ENCODE peak calls at places on chromosomes 4 and X, in five cellular contexts. I is bronchial epithelial cell, T is AG10803, Z is mammary epithelial cell, W is stomach. D is an unnamed sample.

GRCh38 chr4:183444953-183445543 is 612 bp downstream of the CDKN2AIP start:
- DNase-seq in I (peak), T (peak), Z (no peak), W (peak), D (peak)

GRCh38 chr4:187417761-187418160 is 577.8 kb upstream of the ZFP42 start:
- DNase-seq in I (peak), T (no peak), Z (peak), W (no peak), D (no peak)

GRCh38 chr4:26223160-26223559 is 97.7 kb upstream of the RBPJ start:
- DNase-seq in I (peak), T (peak), Z (peak), W (no peak), D (peak)

GRCh38 chr4:101356928-101357327 is 9.6 kb upstream of the PPP3CA start:
- DNase-seq in I (peak), T (peak), Z (peak), W (peak), D (peak)

GRCh38 chr4:109296545-109296944 is 5.9 kb downstream of the COL25A1 start:
- DNase-seq in I (peak), T (no peak), Z (peak), W (no peak), D (no peak)

GRCh38 chr4:113673450-113673849 is 88.1 kb downstream of the CAMK2D start:
- DNase-seq in I (peak), T (no peak), Z (peak), W (no peak), D (peak)

GRCh38 chr4:77151246-77151645 is 5.8 kb upstream of the CCNG2 start:
- DNase-seq in I (peak), T (no peak), Z (peak), W (no peak), D (peak)

GRCh38 chr4:6372649-6373525 is 99.5 kb downstream of the PPP2R2C start:
- DNase-seq in I (peak), T (peak), Z (peak), W (no peak), D (peak)

GRCh38 chr4:140296335-140296753 is 77.1 kb upstream of the SCOC start:
- DNase-seq in I (peak), T (peak), Z (peak), W (peak), D (peak)

GRCh38 chrX:20362268-20363002 is 95.7 kb upstream of the RPS6KA3 start:
- DNase-seq in I (peak), T (peak), Z (no peak), W (no peak), D (peak)

GRCh38 chr4:78432896-78433295 is 118.7 kb upstream of the ANXA3 start:
- DNase-seq in I (peak), T (peak), Z (peak), W (no peak), D (peak)

GRCh38 chrX:107978080-107978479 is 4.1 kb downstream of the TEX13B start:
- DNase-seq in I (no peak), T (no peak), Z (no peak), W (no peak), D (no peak)

GRCh38 chr4:88159137-88159725 is 792 bp upstream of the ABCG2 start:
- DNase-seq in I (no peak), T (no peak), Z (no peak), W (peak), D (no peak)

GRCh38 chrX:1397001-1397400 is 5.1 kb upstream of the SLC25A6 start:
- DNase-seq in I (no peak), T (no peak), Z (no peak), W (no peak), D (no peak)

GRCh38 chr4:144615182-144615581 is 30.8 kb upstream of the HHIP start:
- DNase-seq in I (peak), T (peak), Z (peak), W (no peak), D (peak)

GRCh38 chr4:174522183-174523002 is at the start of gene HPGD:
- DNase-seq in I (peak), T (no peak), Z (peak), W (peak), D (no peak)

GRCh38 chr4:188012546-188012945 is 17.0 kb downstream of the ZFP42 start:
- DNase-seq in I (no peak), T (no peak), Z (no peak), W (no peak), D (no peak)

GRCh38 chrX:109902665-109903064 is 100.2 kb upstream of the TMEM164 start:
- DNase-seq in I (no peak), T (peak), Z (no peak), W (no peak), D (peak)

GRCh38 chr4:948101-948935 is 16.1 kb downstream of the TMEM175 start:
- DNase-seq in I (no peak), T (no peak), Z (no peak), W (peak), D (no peak)

GRCh38 chr4:75916091-75916661 is 13.9 kb upstream of the PPEF2 start:
- DNase-seq in I (peak), T (peak), Z (peak), W (no peak), D (peak)

GRCh38 chr4:75672461-75673026 is 667 bp downstream of the G3BP2 start:
- DNase-seq in I (peak), T (peak), Z (peak), W (peak), D (peak)

GRCh38 chr4:115790812-115791211 is 677.4 kb upstream of the NDST4 start:
- DNase-seq in I (no peak), T (no peak), Z (no peak), W (no peak), D (no peak)

GRCh38 chr4:73127839-73128448 is 58.4 kb upstream of the COX18 start:
- DNase-seq in I (peak), T (peak), Z (no peak), W (no peak), D (peak)
- TF ChIP-seq CTCF in I (peak), T (peak), Z (peak), W (no peak), D (peak)

GRCh38 chr4:153490985-153491483 is 24.9 kb downstream of the TMEM131L start:
- DNase-seq in I (no peak), T (no peak), Z (no peak), W (no peak), D (no peak)
- H3K4me3 ChIP-seq in I (no peak), T (no peak), Z (no peak), W (no peak), D (no peak)

GRCh38 chr4:146834263-146835034 is 111.2 kb downstream of the TTC29 start:
- DNase-seq in I (no peak), T (no peak), Z (no peak), W (no peak), D (no peak)
- TF ChIP-seq CTCF in I (no peak), T (no peak), Z (no peak), W (no peak), D (no peak)

GRCh38 chr4:128716325-128716724 is 93.2 kb upstream of the JADE1 start:
- DNase-seq in I (no peak), T (peak), Z (no peak), W (no peak), D (no peak)

GRCh38 chr4:128721896-128722295 is 87.6 kb upstream of the JADE1 start:
- DNase-seq in I (no peak), T (no peak), Z (no peak), W (no peak), D (no peak)

GRCh38 chr4:128718793-128719192 is 90.7 kb upstream of the JADE1 start:
- DNase-seq in I (no peak), T (peak), Z (no peak), W (no peak), D (peak)

GRCh38 chr4:128715616-128716015 is 93.9 kb upstream of the JADE1 start:
- DNase-seq in I (no peak), T (peak), Z (no peak), W (no peak), D (peak)

DNA sequence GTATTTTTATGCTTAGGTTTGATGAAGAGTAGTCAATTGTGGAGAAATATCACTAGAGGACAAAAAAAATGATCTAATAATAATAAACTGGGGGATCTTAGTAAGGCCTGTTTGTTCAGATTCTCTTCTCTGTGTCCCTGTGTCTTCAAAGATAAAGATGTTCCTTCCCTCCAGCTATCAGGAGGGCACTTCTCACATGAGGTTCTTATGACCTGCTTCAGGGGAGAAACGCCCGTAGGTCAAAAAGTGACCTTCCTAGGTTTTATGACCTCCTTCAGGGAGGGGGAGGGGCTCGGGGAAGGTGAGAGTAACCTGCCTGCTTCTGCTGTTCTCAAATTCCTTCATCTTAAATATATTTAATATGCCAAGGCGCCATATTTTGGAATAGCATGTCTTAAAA is 89.2 kb upstream of the JADE1 start:
- DNase-seq in I (no peak), T (no peak), Z (no peak), W (no peak), D (no peak)
- H3K4me3 ChIP-seq in I (no peak), T (no peak), Z (no peak), W (no peak), D (no peak)

DNA sequence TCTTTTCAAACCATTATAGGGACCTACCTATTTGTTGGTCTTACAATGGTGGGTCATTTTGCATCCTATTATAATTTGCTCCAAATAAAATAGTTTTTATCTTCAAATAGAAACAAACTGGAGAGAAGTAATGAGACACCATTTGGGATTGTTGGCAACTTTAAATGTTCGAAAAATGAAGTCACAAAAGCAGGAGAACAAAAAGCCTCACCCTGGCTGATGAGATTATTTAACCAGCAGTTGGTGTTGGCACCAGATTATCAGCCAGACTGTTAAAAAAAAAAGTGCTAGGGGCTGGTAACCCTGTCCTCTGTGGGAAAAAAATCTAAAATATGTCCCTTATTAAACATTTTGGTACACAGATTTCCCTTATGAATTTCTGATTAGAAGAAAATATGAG is 100.3 kb downstream of the DCK start:
- DNase-seq in I (no peak), T (no peak), Z (no peak), W (no peak), D (no peak)
- TF ChIP-seq CTCF in I (no peak), T (no peak), Z (no peak), W (no peak), D (no peak)

DNA sequence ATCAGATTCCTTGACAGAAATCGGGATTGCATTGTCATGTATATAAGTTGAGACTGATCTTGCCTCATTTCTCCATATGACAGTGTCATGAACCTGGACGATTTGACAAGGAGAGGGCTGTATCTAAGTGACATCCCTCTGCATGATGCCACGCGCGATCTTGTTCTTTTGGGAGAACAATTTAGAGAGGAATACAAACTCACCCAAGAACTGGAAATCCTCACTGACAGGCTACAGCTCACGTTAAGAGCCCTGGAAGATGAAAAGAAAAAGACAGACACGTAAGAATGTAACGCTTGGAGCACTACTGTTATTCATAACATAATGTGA is 40.9 kb downstream of the GUCY1B1 start:
- DNase-seq in I (no peak), T (no peak), Z (no peak), W (no peak), D (no peak)
- H3K4me3 ChIP-seq in I (no peak), T (no peak), Z (no peak), W (no peak), D (no peak)

DNA sequence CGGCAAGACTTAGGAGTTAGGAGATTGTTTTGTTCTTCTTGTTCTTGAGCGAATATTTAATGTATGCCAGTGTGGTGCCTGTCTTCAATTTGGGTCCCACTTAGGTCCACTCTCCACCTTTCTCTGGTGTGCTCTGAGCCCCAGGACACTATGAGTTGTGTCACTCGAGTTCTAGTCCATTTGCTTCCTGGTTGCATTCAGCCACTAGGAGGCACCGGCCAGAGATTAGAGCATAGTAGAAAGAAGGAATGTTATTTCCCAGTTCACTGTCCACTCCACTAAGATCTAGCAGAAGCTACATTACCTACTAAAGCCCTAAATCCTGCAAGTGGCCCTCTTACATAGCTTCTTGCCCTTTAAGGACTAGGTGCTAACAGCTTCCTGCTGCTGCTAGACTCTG is 326.9 kb downstream of the NAF1 start:
- DNase-seq in I (no peak), T (no peak), Z (no peak), W (no peak), D (no peak)
- TF ChIP-seq CTCF in I (no peak), T (no peak), Z (no peak), W (no peak), D (no peak)

GRCh38 chrX:134753185-134754008 is 95.1 kb upstream of the PLAC1 start:
- DNase-seq in I (peak), T (peak), Z (peak), W (no peak), D (peak)
- H3K4me3 ChIP-seq in I (no peak), T (peak), Z (no peak), W (no peak), D (no peak)

GRCh38 chrX:11427082-11428033 is 134.1 kb downstream of the AMELX start:
- DNase-seq in I (no peak), T (no peak), Z (no peak), W (peak), D (peak)
- TF ChIP-seq CTCF in I (peak), T (peak), Z (no peak), W (no peak), D (peak)

DNA sequence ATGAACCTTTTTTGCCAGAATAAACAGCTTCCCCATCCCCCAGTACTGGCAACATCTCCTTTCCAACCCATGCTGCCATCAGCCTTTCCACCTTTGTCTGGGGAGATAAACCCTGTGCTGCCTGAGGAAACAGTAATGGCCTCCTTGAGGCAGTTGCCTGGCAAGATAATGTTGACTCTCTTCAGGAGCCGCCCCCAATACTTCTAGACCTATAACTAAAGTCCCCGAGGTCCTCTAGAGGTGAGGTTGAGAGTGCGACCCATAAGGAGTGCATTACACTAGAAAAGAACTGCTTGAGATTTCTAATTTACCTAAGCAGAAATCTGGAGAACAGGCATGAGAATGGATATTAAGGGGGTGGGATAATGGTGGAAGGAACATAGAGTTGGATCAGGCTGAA is 963.2 kb upstream of the PCDH7 start:
- DNase-seq in I (no peak), T (no peak), Z (no peak), W (no peak), D (no peak)
- H3K4me3 ChIP-seq in I (no peak), T (no peak), Z (no peak), W (no peak), D (no peak)

D was measured in fibroblast of mammary gland.